ENCODE peak calls at places on chromosome 10, in six cellular contexts. K, F, Q, P, U and D are unnamed samples. For H3K4me1, the result is how much of the 10 kb centered on the place peaks cover.

GRCh38 chr10:80197972-80198591 is 7.3 kb downstream of the ANXA11 start:
- DNase-seq in U (no peak), F (no peak), P (no peak), K (no peak), Q (no peak), D (no peak)

GRCh38 chr10:92517034-92517655 is 56.7 kb downstream of the IDE start:
- DNase-seq in K (peak), F (peak), P (peak), U (peak), Q (peak), D (no peak)

GRCh38 chr10:84654671-84655070 is 326.3 kb downstream of the CCSER2 start:
- DNase-seq in F (no peak), P (no peak), K (no peak), Q (no peak), U (no peak), D (no peak)

GRCh38 chr10:90718185-90718584 is 139.7 kb downstream of the HTR7 start:
- DNase-seq in Q (no peak), U (no peak), F (peak), P (no peak), K (no peak), D (no peak)

GRCh38 chr10:24196426-24197039 is 12.4 kb upstream of the KIAA1217 start:
- DNase-seq in F (peak), Q (peak), K (peak), P (peak), U (peak), D (no peak)

GRCh38 chr10:132237871-132238270 is 51.1 kb downstream of the DPYSL4 start:
- DNase-seq in U (no peak), P (no peak), F (no peak), K (no peak), Q (no peak), D (no peak)

GRCh38 chr10:26441491-26442214 is 3.5 kb downstream of the APBB1IP start:
- DNase-seq in K (no peak), U (no peak), F (no peak), Q (peak), P (no peak), D (peak)

GRCh38 chr10:116470768-116471415 is 43.2 kb downstream of the PNLIPRP3 start:
- DNase-seq in U (no peak), F (no peak), K (peak), P (no peak), Q (no peak), D (no peak)

GRCh38 chr10:3060481-3060889 is 6.9 kb upstream of the PFKP start:
- DNase-seq in U (no peak), P (no peak), K (no peak), F (no peak), Q (no peak), D (no peak)

GRCh38 chr10:6445671-6446278 is 134.3 kb downstream of the PRKCQ start:
- DNase-seq in U (no peak), Q (peak), K (peak), P (no peak), F (peak), D (no peak)

GRCh38 chr10:33248638-33249037 is 85.8 kb downstream of the NRP1 start:
- DNase-seq in F (no peak), U (no peak), K (no peak), Q (no peak), P (no peak), D (no peak)

GRCh38 chr10:21499910-21500577 is 25.4 kb downstream of the SKIDA1 start:
- DNase-seq in P (no peak), F (peak), Q (no peak), U (no peak), K (no peak), D (peak)

GRCh38 chr10:93198401-93199175 is 124.9 kb downstream of the CYP26A1 start:
- DNase-seq in U (no peak), Q (no peak), P (no peak), F (peak), K (no peak), D (peak)

GRCh38 chr10:17067549-17068264 is 61.9 kb downstream of the CUBN start:
- DNase-seq in K (no peak), P (no peak), F (no peak), U (no peak), Q (no peak), D (no peak)

GRCh38 chr10:122207135-122207534 is 64.0 kb upstream of the BTBD16 start:
- DNase-seq in U (no peak), F (no peak), K (no peak), Q (no peak), P (no peak), D (no peak)

GRCh38 chr10:74081192-74081803 is 69.3 kb downstream of the AP3M1 start:
- DNase-seq in K (peak), U (no peak), F (peak), Q (peak), P (peak), D (peak)

GRCh38 chr10:128053356-128053755 is 72.9 kb downstream of the MKI67 start:
- DNase-seq in P (no peak), K (no peak), F (no peak), Q (no peak), U (no peak), D (no peak)

GRCh38 chr10:129877773-129878371 is 86.2 kb downstream of the EBF3 start:
- DNase-seq in F (peak), U (no peak), K (peak), Q (peak), P (no peak), D (no peak)

GRCh38 chr10:74863508-74863907 is 37.1 kb downstream of the KAT6B start:
- DNase-seq in P (no peak), F (no peak), U (no peak), K (no peak), Q (no peak), D (no peak)

GRCh38 chr10:86086418-86086817 is 280.2 kb downstream of the GRID1 start:
- DNase-seq in F (no peak), U (no peak), Q (no peak), P (no peak), K (no peak), D (no peak)

GRCh38 chr10:112988839-112989406 is 38.9 kb downstream of the TCF7L2 start:
- DNase-seq in Q (no peak), F (no peak), P (no peak), U (no peak), K (no peak), D (no peak)

GRCh38 chr10:122457934-122458333 is 3.4 kb upstream of the HTRA1 start:
- DNase-seq in P (no peak), Q (no peak), F (no peak), U (no peak), K (no peak), D (no peak)

GRCh38 chr10:49363309-49364031 is 32.4 kb downstream of the DRGX start:
- DNase-seq in U (peak), P (no peak), Q (no peak), F (no peak), K (peak), D (peak)

GRCh38 chr10:6738464-6738824 is 158.4 kb upstream of the PRKCQ start:
- DNase-seq in U (no peak), F (no peak), K (no peak), P (no peak), Q (no peak), D (no peak)

GRCh38 chr10:94785211-94785610 is 22.7 kb downstream of the CYP2C19 start:
- DNase-seq in P (no peak), Q (no peak), K (no peak), U (no peak), F (no peak), D (no peak)

GRCh38 chr10:68496072-68496471 is 24.3 kb upstream of the DNA2 start:
- DNase-seq in U (no peak), P (no peak), Q (no peak), K (no peak), F (no peak), D (no peak)

GRCh38 chr10:119217937-119218579 is 10.7 kb downstream of the GRK5 start:
- DNase-seq in U (no peak), F (peak), K (no peak), Q (no peak), P (peak), D (no peak)

GRCh38 chr10:12400266-12400931 is 51.1 kb downstream of the CAMK1D start:
- DNase-seq in Q (no peak), U (no peak), K (no peak), P (no peak), F (no peak), D (no peak)

GRCh38 chr10:78972160-78972946 is 96.4 kb upstream of the ZMIZ1 start:
- DNase-seq in K (peak), P (peak), Q (no peak), F (peak), U (peak), D (no peak)

GRCh38 chr10:19017491-19017890 is 31.1 kb upstream of the MALRD1 start:
- DNase-seq in Q (no peak), P (no peak), U (no peak), F (no peak), K (no peak), D (no peak)

GRCh38 chr10:115624448-115624847 is 531.3 kb downstream of the ATRNL1 start:
- DNase-seq in F (peak), K (no peak), U (no peak), Q (no peak), P (no peak), D (no peak)

GRCh38 chr10:109992485-109992884 is 15.3 kb upstream of the ADD3 start:
- DNase-seq in P (no peak), Q (no peak), K (no peak), F (no peak), U (no peak), D (no peak)

GRCh38 chr10:49296826-49297225 is 2.1 kb upstream of the C10orf71 start:
- DNase-seq in F (no peak), U (no peak), K (no peak), Q (no peak), P (no peak), D (no peak)

GRCh38 chr10:73837072-73837471 is 25.7 kb upstream of the NDST2 start:
- DNase-seq in K (no peak), F (no peak), P (no peak), Q (no peak), U (no peak), D (no peak)

GRCh38 chr10:97001183-97001991 is 169.3 kb downstream of the LCOR start:
- DNase-seq in Q (no peak), K (no peak), P (no peak), U (no peak), F (no peak), D (no peak)

GRCh38 chr10:133515471-133515870 is 11.7 kb upstream of the CYP2E1 start:
- DNase-seq in Q (no peak), F (no peak), K (no peak), P (no peak), U (no peak), D (no peak)

GRCh38 chr10:21347043-21347799 is 178.3 kb downstream of the SKIDA1 start:
- DNase-seq in Q (no peak), U (no peak), P (no peak), K (no peak), F (no peak), D (no peak)

GRCh38 chr10:125121003-125121402 is 39.4 kb downstream of the CTBP2 start:
- DNase-seq in F (no peak), P (no peak), K (no peak), U (no peak), Q (no peak), D (no peak)

DNA sequence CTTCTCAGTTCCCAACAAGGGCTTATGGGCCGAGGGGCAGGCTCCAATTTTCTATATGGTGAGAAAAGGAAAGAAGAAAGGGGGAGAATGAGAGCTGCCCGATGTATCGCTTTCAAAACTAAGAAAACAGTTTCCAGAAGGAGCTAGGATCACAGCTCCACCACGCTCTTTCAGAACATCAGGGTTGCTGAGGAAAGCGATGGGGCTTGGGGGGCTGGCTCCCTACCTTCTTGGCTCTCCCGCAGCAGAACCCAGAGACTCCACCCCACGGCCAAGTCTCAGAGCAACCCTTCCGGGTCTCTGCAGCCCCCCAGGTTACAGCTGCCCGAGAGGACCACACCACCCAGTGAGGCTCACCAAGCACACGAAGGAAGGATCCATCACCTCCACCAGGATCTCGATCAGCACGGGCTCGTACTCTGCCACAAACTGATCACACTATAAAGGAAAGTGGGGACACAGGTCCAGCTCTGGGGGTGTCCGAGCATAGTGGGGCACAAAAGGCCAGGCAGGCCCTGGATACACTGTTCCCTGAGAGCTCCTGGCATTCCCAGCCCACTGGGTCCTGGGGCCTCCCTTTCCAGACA is 32.3 kb downstream of the PSAP start:
- DNase-seq in K (no peak), F (no peak), P (no peak), Q (no peak), U (no peak), D (no peak)
- H3K27ac ChIP-seq in K (no peak), F (no peak), P (no peak), Q (no peak), U (peak), D (peak)

GRCh38 chr10:102652170-102652926 is 8.1 kb downstream of the TRIM8 start:
- DNase-seq in Q (no peak), P (no peak), U (no peak), F (no peak), K (no peak), D (no peak)
- H3K4me1 ChIP-seq in Q (half or more), P (under half), U (half or more), F (under half), K (under half), D (half or more)

GRCh38 chr10:70851597-70852475 is 36.1 kb downstream of the SGPL1 start:
- DNase-seq in Q (no peak), U (no peak), K (peak), F (no peak), P (no peak), D (no peak)
- H3K27ac ChIP-seq in Q (no peak), U (no peak), K (peak), F (peak), P (no peak), D (no peak)

GRCh38 chr10:70321897-70322890 is 38.4 kb upstream of the NPFFR1 start:
- DNase-seq in Q (no peak), P (no peak), U (no peak), F (no peak), K (no peak), D (no peak)
- H3K4me1 ChIP-seq in Q (under half), P (under half), U (under half), F (under half), K (under half), D (under half)